ENCODE peak calls at places on chromosomes 1 and 21, in five cellular contexts. Q is sigmoid colon, R is tibial artery, B is BJ, S is GM23338. F is an unnamed sample. For H3K27me3, the result is how much of the 10 kb centered on the place peaks cover.

GRCh38 chr1:17618558-17619247 is 79.2 kb downstream of the ARHGEF10L start:
- DNase-seq in B (no peak), S (no peak), Q (no peak), R (peak), F (no peak)

GRCh38 chr1:248622491-248623106 is 12.3 kb downstream of the OR2T11 start:
- DNase-seq in B (no peak), R (no peak), Q (no peak), S (peak), F (no peak)

GRCh38 chr1:210347112-210347511 is 18.4 kb downstream of the HHAT start:
- DNase-seq in R (no peak), Q (no peak), S (no peak), B (peak), F (peak)

GRCh38 chr1:10779201-10779600 is 17.2 kb downstream of the CASZ1 start:
- DNase-seq in R (no peak), Q (no peak), S (no peak), B (no peak), F (no peak)

GRCh38 chr1:182795563-182796228 is 6.1 kb downstream of the NPL start:
- DNase-seq in B (no peak), S (no peak), R (no peak), Q (no peak), F (no peak)

GRCh38 chr21:27450216-27450615 is 483.3 kb upstream of the ADAMTS5 start:
- DNase-seq in Q (no peak), B (no peak), S (no peak), R (no peak), F (no peak)

GRCh38 chr1:60222492-60223369 is 149.2 kb upstream of the C1orf87 start:
- DNase-seq in B (no peak), Q (no peak), R (no peak), S (no peak), F (no peak)

GRCh38 chr1:230801441-230801840 is 54.3 kb downstream of the CAPN9 start:
- DNase-seq in B (no peak), R (no peak), S (no peak), Q (no peak), F (no peak)

GRCh38 chr1:167221126-167221803 is 579 bp downstream of the POU2F1 start:
- DNase-seq in R (peak), B (no peak), S (peak), Q (no peak), F (no peak)

GRCh38 chr1:8338526-8339202 is 20.8 kb downstream of the SLC45A1 start:
- DNase-seq in R (no peak), S (no peak), Q (no peak), B (no peak), F (peak)

GRCh38 chr1:243733670-243734310 is 116.3 kb downstream of the AKT3 start:
- DNase-seq in S (no peak), R (no peak), Q (no peak), B (no peak), F (no peak)

GRCh38 chr1:48294656-48295055 is 72.1 kb downstream of the SLC5A9 start:
- DNase-seq in R (no peak), Q (no peak), B (no peak), S (no peak), F (no peak)

GRCh38 chr1:199684686-199685273 is 342.7 kb upstream of the NR5A2 start:
- DNase-seq in Q (no peak), R (no peak), B (peak), S (peak), F (peak)

GRCh38 chr1:223153177-223154119 is 10.4 kb upstream of the TLR5 start:
- DNase-seq in Q (peak), R (no peak), S (no peak), B (no peak), F (no peak)

GRCh38 chr1:185846672-185847440 is 112.7 kb downstream of the HMCN1 start:
- DNase-seq in S (no peak), Q (no peak), B (no peak), R (no peak), F (no peak)

GRCh38 chr1:109649380-109649987 is 6.4 kb upstream of the GSTM4 start:
- DNase-seq in Q (no peak), S (no peak), R (no peak), B (no peak), F (no peak)

GRCh38 chr1:116168277-116169032 is 57.3 kb downstream of the MAB21L3 start:
- DNase-seq in S (peak), R (peak), B (no peak), Q (peak), F (peak)

DNA sequence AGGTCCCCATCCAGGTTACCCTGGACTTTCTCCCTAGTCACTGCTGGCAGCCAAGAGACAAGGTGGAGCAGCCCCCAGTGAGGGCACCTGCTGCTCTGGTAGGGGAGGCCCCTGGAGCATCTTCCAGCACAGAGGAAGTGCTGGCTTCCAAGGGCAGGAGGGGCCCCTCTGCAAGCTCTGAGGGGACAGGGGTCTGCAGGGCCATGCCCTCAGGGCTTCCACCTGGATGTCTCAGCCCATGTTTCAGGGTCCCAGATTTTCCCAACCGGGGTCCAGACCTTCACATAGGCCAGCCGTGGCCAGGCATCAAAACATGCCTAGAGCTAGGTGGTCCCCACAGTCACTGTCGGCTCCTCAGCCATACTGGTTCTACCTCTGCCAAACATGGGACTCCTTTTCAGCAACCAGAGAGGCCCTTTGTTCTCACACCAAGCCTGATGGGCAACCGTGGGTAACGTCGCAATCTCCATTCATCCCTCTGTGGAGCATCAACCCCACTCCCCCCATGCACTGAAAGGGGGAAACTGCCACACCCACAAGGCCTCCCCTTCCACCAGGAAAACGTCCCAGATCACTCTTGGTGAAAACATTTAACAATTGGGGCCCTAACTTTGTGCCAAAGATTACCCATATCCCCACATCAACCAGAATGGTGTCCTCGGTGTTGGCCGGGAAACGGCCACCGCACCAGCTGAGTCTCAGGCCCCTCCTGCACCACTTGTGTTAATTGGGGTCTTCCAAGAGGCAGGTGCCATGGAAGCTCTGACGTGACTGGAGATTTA is 1.9 kb upstream of the COL6A2 start:
- DNase-seq in S (no peak), R (peak), Q (no peak), B (no peak), F (no peak)
- H3K27me3 ChIP-seq in S (under half), R (under half), Q (under half), B (under half), F (under half)

DNA sequence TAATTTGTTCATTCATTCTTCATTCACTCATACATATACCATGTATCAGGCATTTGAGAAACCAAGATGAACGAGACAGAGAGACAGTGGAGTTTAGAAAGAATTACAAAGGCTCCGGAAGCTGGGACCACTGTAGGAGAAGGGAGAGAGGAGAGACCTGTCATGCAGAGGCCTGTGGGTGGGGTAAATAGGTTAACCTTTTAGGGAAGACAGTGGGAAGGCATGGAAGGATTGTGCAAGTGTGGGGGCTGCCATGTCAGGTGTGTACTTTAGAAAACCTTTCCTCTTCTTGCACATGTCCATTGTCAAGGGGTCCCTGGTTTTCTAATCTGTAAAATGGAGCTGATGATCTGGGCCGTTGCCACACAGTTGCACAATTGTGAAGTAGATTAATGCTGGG is 44.2 kb upstream of the POU3F1 start:
- DNase-seq in S (no peak), B (no peak), R (no peak), Q (no peak), F (no peak)
- H3K27me3 ChIP-seq in S (under half), B (under half), R (under half), Q (under half), F (under half)

DNA sequence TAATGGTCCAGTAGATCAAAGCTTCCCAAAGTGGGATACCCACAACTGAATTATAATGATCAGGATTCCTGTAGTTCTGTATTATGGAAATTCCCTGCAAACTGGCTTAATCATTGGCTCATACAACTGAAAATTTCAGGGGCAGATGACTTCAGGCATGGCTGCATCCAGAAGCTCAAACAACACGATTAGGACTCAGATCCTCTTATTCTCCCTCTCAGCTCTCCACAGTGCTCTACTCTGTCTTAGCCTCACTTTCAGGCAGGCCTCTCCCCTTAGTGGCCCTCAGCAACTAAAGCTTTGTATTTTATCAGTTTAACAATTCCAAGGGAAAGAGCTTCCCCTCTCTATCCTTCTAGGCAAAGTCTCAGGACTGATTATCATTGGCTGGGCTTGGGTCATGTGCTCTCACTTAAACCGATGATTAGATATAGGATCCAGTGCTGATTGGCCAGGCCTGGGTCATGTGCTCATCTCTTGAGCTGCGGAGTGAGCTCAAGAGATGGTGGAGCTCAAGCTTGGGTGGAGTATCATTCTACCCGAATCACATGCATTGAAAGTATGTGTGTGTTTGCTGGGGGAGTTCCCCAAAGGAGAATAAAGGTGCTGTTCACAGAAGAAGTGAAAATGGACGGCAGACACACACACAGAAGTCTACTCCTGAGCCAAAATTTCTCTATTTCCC is 57.9 kb upstream of the RUNX3 start:
- DNase-seq in S (no peak), Q (no peak), B (no peak), R (no peak), F (no peak)
- H3K27me3 ChIP-seq in S (under half), Q (under half), B (under half), R (under half), F (under half)

GRCh38 chr1:203304919-203305808 is at the start of gene BTG2:
- DNase-seq in B (peak), Q (peak), R (peak), S (peak), F (peak)

GRCh38 chr1:203304391-203304918 is 864 bp upstream of the BTG2 start:
- DNase-seq in B (no peak), Q (peak), R (no peak), S (no peak), F (no peak)

GRCh38 chr1:203306089-203306969 is 1.0 kb downstream of the BTG2 start:
- DNase-seq in R (peak), Q (peak), B (peak), S (no peak), F (peak)

GRCh38 chr1:203306970-203307541 is 1.7 kb downstream of the BTG2 start:
- DNase-seq in B (no peak), R (peak), Q (peak), S (no peak), F (peak)

DNA sequence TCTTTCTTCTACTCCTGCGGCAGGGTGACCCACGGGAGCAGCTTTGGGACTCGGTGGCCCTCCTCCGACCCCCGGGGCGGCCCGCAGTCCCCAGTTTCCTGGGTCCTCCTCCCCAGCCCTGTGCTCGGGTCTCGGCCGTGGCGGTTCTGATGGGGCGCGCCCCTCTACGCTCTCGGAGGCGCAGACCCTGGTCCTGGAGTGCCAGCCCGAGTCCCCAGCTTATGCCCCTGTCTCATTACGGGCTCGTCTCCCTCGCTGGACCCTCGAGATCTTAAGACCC is 430 bp downstream of the BTG2 start:
- DNase-seq in Q (peak), R (no peak), S (no peak), B (no peak), F (no peak)
- H3K27me3 ChIP-seq in Q (under half), R (under half), S (half or more), B (under half), F (under half)

GRCh38 chr21:37044643-37045042 is 28.2 kb downstream of the PIGP start:
- DNase-seq in R (no peak), B (no peak), S (no peak), Q (no peak), F (no peak)
- H3K27me3 ChIP-seq in R (under half), B (under half), S (half or more), Q (under half), F (under half)

GRCh38 chr1:39671433-39671792 is 494 bp downstream of the NT5C1A start:
- DNase-seq in Q (no peak), B (no peak), S (peak), R (peak), F (peak)
- H3K27me3 ChIP-seq in Q (half or more), B (under half), S (half or more), R (under half), F (under half)

DNA sequence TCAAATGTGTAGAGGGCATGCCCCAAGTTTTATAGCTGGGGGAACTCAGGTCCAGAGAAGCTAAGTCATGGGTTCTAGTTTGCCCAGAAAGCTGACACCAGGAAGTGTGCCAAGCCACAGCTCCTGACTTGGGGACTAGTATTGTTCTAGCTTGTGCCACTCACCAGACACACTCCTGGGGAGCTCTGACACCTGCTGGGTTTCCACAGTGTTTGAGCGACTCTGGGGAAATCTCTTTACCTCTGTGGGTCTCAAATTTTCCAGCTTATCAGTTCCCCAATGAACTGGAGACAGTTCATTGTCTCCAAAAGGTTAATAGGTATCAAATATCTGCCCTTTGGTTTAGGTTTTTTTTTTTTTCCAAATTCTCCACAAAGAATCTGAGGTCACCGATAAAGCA is 4.2 kb downstream of the KISS1 start:
- DNase-seq in B (no peak), Q (no peak), R (no peak), S (no peak), F (no peak)
- H3K27me3 ChIP-seq in B (under half), Q (half or more), R (under half), S (under half), F (under half)

GRCh38 chr21:42677339-42678117 is 24.1 kb downstream of the PDE9A start:
- DNase-seq in S (no peak), R (no peak), B (no peak), Q (no peak), F (no peak)

GRCh38 chr21:42676799-42677198 is 23.4 kb downstream of the PDE9A start:
- DNase-seq in S (no peak), R (no peak), Q (no peak), B (no peak), F (no peak)

GRCh38 chr21:42678618-42679295 is 25.3 kb downstream of the PDE9A start:
- DNase-seq in S (no peak), Q (no peak), R (no peak), B (no peak), F (no peak)

GRCh38 chr21:42679319-42679981 is 26.0 kb downstream of the PDE9A start:
- DNase-seq in S (peak), B (no peak), Q (no peak), R (no peak), F (no peak)

GRCh38 chr21:42678118-42678430 is 24.7 kb downstream of the PDE9A start:
- DNase-seq in R (no peak), B (no peak), S (no peak), Q (no peak), F (no peak)
- H3K27me3 ChIP-seq in R (under half), B (under half), S (under half), Q (under half), F (under half)

F was measured in dorsolateral prefrontal cortex.